ENCODE peak calls at places on chromosome 10, in six cellular contexts. B is kidney, X is fibroblast of lung, L is RWPE1, J is GM23338, N is RWPE2. P is an unnamed sample.

GRCh38 chr10:7306147-7306546 is 104.7 kb downstream of the SFMBT2 start:
- DNase-seq in B (no peak), X (no peak), L (no peak), J (no peak), N (no peak), P (no peak)

GRCh38 chr10:74418285-74418872 is 267.4 kb downstream of the ADK start:
- DNase-seq in B (no peak), X (peak; percentile 16), L (no peak), J (peak; percentile 53), N (no peak), P (no peak)

GRCh38 chr10:26386800-26387199 is 51.3 kb upstream of the APBB1IP start:
- DNase-seq in B (no peak), X (no peak), L (no peak), J (no peak), N (no peak), P (no peak)

GRCh38 chr10:110783509-110784103 is 88.1 kb upstream of the PDCD4 start:
- DNase-seq in B (no peak), X (no peak), L (no peak), J (no peak), N (no peak), P (no peak)

GRCh38 chr10:17033529-17034250 is 95.9 kb downstream of the CUBN start:
- DNase-seq in B (no peak), X (peak; percentile 27), L (no peak), J (no peak), N (no peak), P (no peak)

GRCh38 chr10:114520453-114520852 is 116.2 kb upstream of the AFAP1L2 start:
- DNase-seq in B (no peak), X (peak; percentile 86), L (peak; percentile 94), J (no peak), N (no peak), P (peak; percentile 93)

GRCh38 chr10:26738354-26738753 is 40.9 kb downstream of the PDSS1 start:
- DNase-seq in B (no peak), X (no peak), L (no peak), J (no peak), N (no peak), P (no peak)

GRCh38 chr10:121862624-121863023 is 65.2 kb downstream of the ATE1 start:
- DNase-seq in B (no peak), X (no peak), L (no peak), J (peak; percentile 7), N (no peak), P (no peak)

GRCh38 chr10:48941427-48942075 is 1.9 kb upstream of the LRRC18 start:
- DNase-seq in B (no peak), X (no peak), L (no peak), J (no peak), N (no peak), P (no peak)

GRCh38 chr10:132632851-132633684 is 95.5 kb downstream of the INPP5A start:
- DNase-seq in B (peak; percentile 60), X (peak; percentile 84), L (no peak), J (no peak), N (peak; percentile 44), P (no peak)

GRCh38 chr10:82245157-82245556 is 370.2 kb downstream of the NRG3 start:
- DNase-seq in B (no peak), X (no peak), L (no peak), J (peak; percentile 32), N (no peak), P (no peak)
- TF ChIP-seq CTCF in B (no peak), X (no peak), L (no peak), J (no peak), N (no peak), P (no peak)

GRCh38 chr10:128630787-128631252 is 504.6 kb upstream of the MKI67 start:
- DNase-seq in B (no peak), X (peak; percentile 61), L (no peak), J (no peak), N (no peak), P (peak; percentile 51)

GRCh38 chr10:128629111-128630096 is 503.2 kb upstream of the MKI67 start:
- DNase-seq in B (no peak), X (peak; percentile 69), L (peak; percentile 63), J (no peak), N (peak; percentile 78), P (peak; percentile 97)

GRCh38 chr10:128633864-128634541 is 507.8 kb upstream of the MKI67 start:
- DNase-seq in B (no peak), X (peak; percentile 20), L (no peak), J (peak; percentile 28), N (no peak), P (no peak)

GRCh38 chr10:128632694-128633093 is 506.5 kb upstream of the MKI67 start:
- DNase-seq in B (no peak), X (no peak), L (no peak), J (no peak), N (no peak), P (no peak)

GRCh38 chr10:128631801-128632241 is 505.6 kb upstream of the MKI67 start:
- DNase-seq in B (no peak), X (peak; percentile 9), L (no peak), J (peak; percentile 66), N (no peak), P (peak; percentile 49)
- TF ChIP-seq CTCF in B (peak; percentile 40), X (no peak), L (peak; percentile 19), J (peak; percentile 38), N (peak; percentile 49), P (peak; percentile 31)

GRCh38 chr10:103238506-103239252 is 7.0 kb upstream of the RPEL1 start:
- DNase-seq in B (peak; percentile 67), X (peak; percentile 46), L (peak; percentile 51), J (peak; percentile 88), N (no peak), P (peak; percentile 48)
- TF ChIP-seq CTCF in B (no peak), X (peak; percentile 59), L (no peak), J (peak; percentile 96), N (peak; percentile 43), P (no peak)

DNA sequence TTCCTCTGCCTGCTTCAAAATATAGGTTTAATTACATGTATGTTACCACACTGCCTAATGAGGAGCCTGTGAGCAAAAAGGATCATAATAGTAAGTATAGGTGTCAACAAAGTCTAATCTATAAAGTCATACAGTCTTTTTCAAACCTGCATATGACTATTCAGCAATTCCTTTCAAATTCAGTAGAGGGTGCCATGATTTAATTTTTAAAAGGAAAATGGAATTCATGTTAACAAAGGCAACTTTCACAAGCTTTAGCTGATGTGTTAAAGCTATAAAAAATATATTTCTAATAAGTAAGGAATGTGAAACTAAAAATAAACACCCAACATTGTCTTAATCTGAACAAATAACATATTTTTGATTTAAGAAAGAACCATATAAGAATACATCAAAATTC is 52.1 kb downstream of the MPP7 start:
- DNase-seq in B (no peak), X (peak; percentile 44), L (peak; percentile 34), J (no peak), N (no peak), P (peak; percentile 28)
- TF ChIP-seq CTCF in B (peak; percentile 44), X (no peak), L (peak; percentile 68), J (no peak), N (peak; percentile 73), P (peak; percentile 60)

GRCh38 chr10:125983161-125983560 is 86.8 kb downstream of the FANK1 start:
- DNase-seq in B (no peak), X (peak; percentile 79), L (no peak), J (no peak), N (no peak), P (no peak)

GRCh38 chr10:125980521-125980920 is 84.2 kb downstream of the FANK1 start:
- DNase-seq in B (no peak), X (peak; percentile 27), L (no peak), J (no peak), N (no peak), P (no peak)

GRCh38 chr10:125979976-125980375 is 83.6 kb downstream of the FANK1 start:
- DNase-seq in B (no peak), X (no peak), L (no peak), J (no peak), N (no peak), P (no peak)

GRCh38 chr10:125982256-125982948 is 86.0 kb downstream of the FANK1 start:
- DNase-seq in B (no peak), X (peak; percentile 68), L (peak; percentile 44), J (peak; percentile 88), N (no peak), P (peak; percentile 73)

DNA sequence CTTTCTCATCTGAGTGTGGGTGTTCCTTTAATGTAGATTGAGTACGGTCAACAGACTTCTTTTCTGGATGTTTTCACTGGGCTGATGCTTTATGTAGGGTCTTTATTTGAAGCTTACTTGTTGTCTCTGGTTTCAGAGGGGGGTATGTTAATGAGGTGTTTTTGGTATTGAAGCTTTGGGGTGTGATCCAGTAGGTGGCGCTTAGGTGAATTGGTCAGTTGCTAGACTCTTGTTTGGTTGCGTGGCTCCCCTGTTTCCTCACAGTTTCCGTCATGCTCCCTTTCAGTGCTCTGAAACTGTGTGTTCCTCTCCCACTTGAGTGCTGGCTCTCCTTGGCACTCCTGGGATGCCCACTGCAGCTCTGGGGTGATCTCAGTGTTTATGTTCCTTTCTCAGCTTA is 80.8 kb downstream of the FANK1 start:
- DNase-seq in B (no peak), X (no peak), L (no peak), J (peak; percentile 73), N (no peak), P (peak; percentile 24)
- TF ChIP-seq CTCF in B (no peak), X (no peak), L (no peak), J (peak; percentile 69), N (no peak), P (no peak)

P was measured in MCF 10A.